ENCODE peak calls at places on chromosomes 12 and 14, in nine cellular contexts. W is stimulated activated CD4-positive, alpha-beta T cell treated with anti-CD3 and anti-CD28 coated beads, TNF-alpha, amount 100 ng/mL, for 1 hour; O is GM12865; J is tibial nerve; R is H4; X is activated CD4-positive, CD25-positive, alpha-beta regulatory T cell treated with anti-CD3 and anti-CD28 coated beads, Interleukin-2, amount 50 U/mL, for 72 hours; I is HT1080; V is Ammon's horn; G is NCI-H1105. N is an unnamed sample.

GRCh38 chr12:51972424-51972812 is 20.9 kb downstream of the ACVR1B start:
- DNase-seq in W (no peak), O (no peak), J (no peak), R (no peak), X (no peak), I (no peak), V (no peak), G (no peak), N (no peak)

GRCh38 chr14:33851366-33851765 is 99.5 kb downstream of the EGLN3 start:
- DNase-seq in W (no peak), O (no peak), J (no peak), R (no peak), X (no peak), I (no peak), V (no peak), G (no peak), N (no peak)

GRCh38 chr12:113422030-113422900 is at the start of gene SDSL:
- DNase-seq in W (no peak), O (peak; percentile 84), J (no peak), R (peak; percentile 89), X (no peak), I (peak; percentile 95), V (peak; percentile 67), G (no peak), N (peak; percentile 64)

GRCh38 chr12:49187184-49187583 is 1.7 kb downstream of the TUBA1A start:
- DNase-seq in W (no peak), O (no peak), J (peak; percentile 56), R (no peak), X (no peak), I (peak; percentile 19), V (peak; percentile 98), G (peak; percentile 37), N (no peak)

GRCh38 chr12:86331457-86331856 is 75.3 kb upstream of the MGAT4C start:
- DNase-seq in W (no peak), O (no peak), J (no peak), R (no peak), X (no peak), I (no peak), V (no peak), G (no peak), N (no peak)

GRCh38 chr12:83067981-83068380 is 381.3 kb downstream of the TMTC2 start:
- DNase-seq in W (no peak), O (no peak), J (no peak), R (no peak), X (no peak), I (no peak), V (no peak), G (no peak), N (no peak)

GRCh38 chr14:99460793-99461192 is 19.9 kb downstream of the SETD3 start:
- DNase-seq in W (no peak), O (no peak), J (no peak), R (no peak), X (no peak), I (no peak), V (no peak), G (no peak), N (no peak)

GRCh38 chr14:72776701-72777255 is 117.1 kb downstream of the DPF3 start:
- DNase-seq in W (no peak), O (peak; percentile 9), J (no peak), R (no peak), X (no peak), I (no peak), V (peak; percentile 55), G (no peak), N (no peak)

GRCh38 chr14:23299558-23299957 is 3.1 kb downstream of the PPP1R3E start:
- DNase-seq in W (no peak), O (peak; percentile 60), J (no peak), R (peak; percentile 58), X (no peak), I (peak; percentile 31), V (peak; percentile 83), G (no peak), N (no peak)

GRCh38 chr12:89706551-89707348 is 1.9 kb downstream of the ATP2B1 start:
- DNase-seq in W (no peak), O (peak; percentile 30), J (no peak), R (peak; percentile 19), X (no peak), I (peak; percentile 61), V (peak; percentile 68), G (no peak), N (no peak)

GRCh38 chr14:22226381-22226780 is 362.6 kb downstream of the DAD1 start:
- DNase-seq in W (no peak), O (peak; percentile 29), J (no peak), R (no peak), X (no peak), I (peak; percentile 17), V (no peak), G (no peak), N (no peak)

GRCh38 chr12:121791671-121792496 is 1.6 kb downstream of the RHOF start:
- DNase-seq in W (no peak), O (peak; percentile 65), J (no peak), R (no peak), X (peak; percentile 37), I (peak; percentile 43), V (no peak), G (no peak), N (no peak)

GRCh38 chr12:79058342-79058741 is 193.8 kb downstream of the SYT1 start:
- DNase-seq in W (no peak), O (no peak), J (no peak), R (peak; percentile 48), X (no peak), I (peak; percentile 72), V (no peak), G (no peak), N (peak; percentile 46)

GRCh38 chr12:104370989-104371870 is 67.7 kb downstream of the EID3 start:
- DNase-seq in W (no peak), O (no peak), J (no peak), R (peak; percentile 81), X (no peak), I (peak; percentile 87), V (no peak), G (no peak), N (no peak)

GRCh38 chr12:120213758-120214157 is 12.8 kb upstream of the RPLP0 start:
- DNase-seq in W (no peak), O (no peak), J (no peak), R (no peak), X (no peak), I (no peak), V (no peak), G (no peak), N (no peak)

GRCh38 chr14:89185919-89186849 is 230.8 kb downstream of the FOXN3 start:
- DNase-seq in W (no peak), O (no peak), J (no peak), R (peak; percentile 51), X (no peak), I (peak; percentile 62), V (peak; percentile 58), G (no peak), N (no peak)

GRCh38 chr12:51118706-51119105 is 35.3 kb upstream of the CSRNP2 start:
- DNase-seq in W (no peak), O (no peak), J (no peak), R (peak; percentile 4), X (no peak), I (peak; percentile 76), V (no peak), G (no peak), N (no peak)

GRCh38 chr14:73785834-73786631 is 65.6 kb upstream of the PTGR2 start:
- DNase-seq in W (no peak), O (peak; percentile 85), J (peak; percentile 68), R (peak; percentile 96), X (peak; percentile 57), I (peak; percentile 83), V (peak; percentile 87), G (no peak), N (no peak)

GRCh38 chr12:110270125-110270962 is 10.7 kb upstream of the ATP2A2 start:
- DNase-seq in W (no peak), O (no peak), J (no peak), R (peak; percentile 39), X (no peak), I (peak; percentile 77), V (peak; percentile 61), G (peak; percentile 67), N (no peak)

GRCh38 chr14:86673523-86673969 is 1143.6 kb downstream of the FLRT2 start:
- DNase-seq in W (no peak), O (no peak), J (no peak), R (no peak), X (no peak), I (no peak), V (no peak), G (no peak), N (no peak)

GRCh38 chr12:92942905-92943304 is 13.8 kb upstream of the EEA1 start:
- DNase-seq in W (no peak), O (no peak), J (no peak), R (peak; percentile 82), X (no peak), I (peak; percentile 49), V (no peak), G (no peak), N (no peak)